ENCODE peak calls at places on chromosomes 3 and 15, in nine cellular contexts. L, K, J, X, E, Z, C, W and F are unnamed samples.

GRCh38 chr3:48411041-48411588 is 18.8 kb downstream of the PLXNB1 start:
- DNase-seq in L (no peak), K (no peak), J (no peak), X (no peak), E (no peak), Z (peak; percentile 32), C (no peak), W (no peak), F (no peak)

GRCh38 chr3:10764314-10765051 is 51.5 kb upstream of the SLC6A11 start:
- DNase-seq in L (no peak), K (no peak), J (no peak), X (peak; percentile 68), E (no peak), Z (peak; percentile 48), C (no peak), W (peak; percentile 30), F (no peak)

GRCh38 chr3:149016669-149017541 is 25.6 kb downstream of the GYG1 start:
- DNase-seq in L (no peak), K (no peak), J (peak; percentile 37), X (no peak), E (no peak), Z (no peak), C (no peak), W (no peak), F (no peak)

GRCh38 chr15:90376789-90377188 is 11.3 kb upstream of the IQGAP1 start:
- DNase-seq in L (peak; percentile 75), K (no peak), J (peak; percentile 72), X (no peak), E (no peak), Z (no peak), C (no peak), W (no peak), F (peak; percentile 59)

GRCh38 chr3:185846041-185846440 is 21.2 kb upstream of the IGF2BP2 start:
- DNase-seq in L (no peak), K (peak; percentile 24), J (no peak), X (no peak), E (no peak), Z (no peak), C (no peak), W (no peak), F (no peak)

GRCh38 chr3:42780892-42781700 is 8.0 kb upstream of the CCDC13 start:
- DNase-seq in L (peak; percentile 41), K (peak; percentile 79), J (peak; percentile 78), X (peak; percentile 78), E (peak; percentile 50), Z (no peak), C (no peak), W (peak; percentile 75), F (peak; percentile 63)

GRCh38 chr15:91867581-91868026 is 14.1 kb downstream of the SLCO3A1 start:
- DNase-seq in L (no peak), K (no peak), J (no peak), X (no peak), E (no peak), Z (peak; percentile 100), C (peak; percentile 73), W (no peak), F (no peak)

GRCh38 chr15:43859546-43859945 is 32.7 kb downstream of the WDR76 start:
- DNase-seq in L (no peak), K (no peak), J (no peak), X (no peak), E (no peak), Z (no peak), C (no peak), W (no peak), F (no peak)

GRCh38 chr3:139694542-139694941 is 16.8 kb upstream of the NMNAT3 start:
- DNase-seq in L (no peak), K (no peak), J (no peak), X (no peak), E (no peak), Z (no peak), C (no peak), W (no peak), F (no peak)

GRCh38 chr3:184275961-184276910 is at the start of gene ECE2:
- DNase-seq in L (no peak), K (no peak), J (no peak), X (no peak), E (no peak), Z (no peak), C (no peak), W (no peak), F (no peak)

GRCh38 chr3:59581000-59581399 is 531.2 kb upstream of the CFAP20DC start:
- DNase-seq in L (no peak), K (no peak), J (no peak), X (no peak), E (no peak), Z (no peak), C (no peak), W (no peak), F (peak; percentile 15)

GRCh38 chr15:88299502-88299901 is 43.0 kb upstream of the NTRK3 start:
- DNase-seq in L (no peak), K (no peak), J (no peak), X (peak; percentile 49), E (no peak), Z (no peak), C (no peak), W (no peak), F (no peak)

GRCh38 chr3:178482981-178483380 is 53.3 kb upstream of the KCNMB2 start:
- DNase-seq in L (no peak), K (no peak), J (no peak), X (no peak), E (no peak), Z (no peak), C (no peak), W (no peak), F (no peak)

DNA sequence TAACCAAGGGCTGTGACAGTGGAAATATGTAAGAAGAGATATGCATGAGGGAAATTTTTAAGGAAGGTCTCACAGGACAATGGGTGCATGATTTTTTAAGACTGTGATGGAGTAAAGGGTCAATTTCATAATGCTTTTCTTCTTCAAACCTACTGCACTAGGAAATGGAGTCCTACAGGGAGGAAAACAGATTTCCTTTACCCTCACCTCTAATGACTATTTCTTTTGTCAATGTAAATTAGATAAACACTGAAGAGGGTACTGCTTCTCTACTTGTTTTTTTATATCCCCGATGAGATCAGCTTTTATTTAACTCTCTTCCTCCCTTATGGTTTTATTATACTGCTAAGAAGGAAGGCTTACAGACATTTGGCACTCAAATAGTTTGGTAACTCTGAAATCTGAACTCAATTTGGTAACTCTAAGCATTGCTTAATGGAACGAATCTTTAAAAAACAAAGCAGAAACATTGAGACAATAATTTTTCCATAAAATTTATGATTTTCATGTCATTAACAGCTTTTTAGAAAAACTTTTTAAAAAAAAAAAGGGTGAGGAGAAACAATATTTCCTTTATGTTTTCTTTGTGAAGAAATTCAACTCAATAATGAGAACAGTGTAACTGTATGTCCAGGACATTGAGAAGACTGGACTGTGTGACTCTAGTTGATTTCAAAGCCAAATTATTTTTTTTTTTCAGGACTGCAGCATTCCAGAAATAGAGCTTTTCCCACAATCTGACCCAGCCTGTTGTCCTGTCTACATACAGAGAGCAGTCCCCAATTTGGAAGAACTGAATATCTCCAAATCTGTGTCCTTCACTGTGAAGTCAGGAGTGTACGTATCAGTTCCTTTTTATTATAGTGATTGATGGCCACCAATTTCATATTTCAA is 64.4 kb downstream of the CRYBG3 start:
- DNase-seq in L (no peak), K (no peak), J (peak; percentile 56), X (no peak), E (no peak), Z (no peak), C (no peak), W (no peak), F (no peak)
- H3K36me3 ChIP-seq in L (no peaks in the 10 kb centered on the region), K (peaks cover 23% of the 10 kb centered on the region), J (peaks cover 4% of the 10 kb centered on the region), X (no peaks in the 10 kb centered on the region), E (peaks cover 9% of the 10 kb centered on the region), Z (peaks cover 7% of the 10 kb centered on the region), C (peaks cover 56% of the 10 kb centered on the region), W (peaks cover 2% of the 10 kb centered on the region), F (peaks cover 2% of the 10 kb centered on the region)

DNA sequence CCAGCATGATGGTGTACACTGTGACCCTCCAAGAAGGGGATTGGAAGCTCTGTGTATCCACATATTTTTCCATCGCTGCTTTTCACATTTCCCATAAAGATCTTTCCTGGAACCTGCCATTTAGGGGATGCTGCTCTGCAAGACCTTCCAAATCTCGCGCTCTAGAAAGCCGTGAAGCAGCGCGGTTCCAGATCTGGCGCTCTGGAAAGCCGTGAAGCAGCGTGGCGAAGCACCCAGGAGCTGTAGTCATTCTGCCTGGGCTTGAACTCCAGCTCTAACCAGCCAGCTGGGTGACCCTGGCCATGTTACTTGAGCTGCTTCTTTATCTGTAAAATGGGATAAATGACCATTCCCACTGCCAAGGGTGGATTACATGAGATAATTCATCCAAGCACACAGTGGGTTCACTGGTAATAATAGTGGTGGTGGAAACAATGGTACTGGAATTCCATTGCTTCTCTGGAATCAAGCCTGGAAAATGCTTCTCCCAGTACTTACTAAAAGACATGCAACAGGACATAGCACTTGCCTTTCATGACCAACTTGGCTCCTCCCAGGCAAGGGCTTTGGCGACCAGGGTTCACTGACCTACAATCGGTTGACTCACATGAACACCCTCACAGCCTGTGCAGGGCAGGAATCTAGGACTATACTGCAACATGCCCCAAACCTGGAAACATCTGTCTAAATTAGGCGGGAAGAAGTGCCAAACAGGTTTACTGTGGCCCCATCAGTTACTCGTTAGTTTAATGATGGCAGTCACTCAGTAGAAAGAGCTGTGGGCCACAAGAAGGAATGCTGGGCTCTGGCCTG is 70.7 kb downstream of the XXYLT1 start:
- DNase-seq in L (no peak), K (no peak), J (no peak), X (no peak), E (no peak), Z (no peak), C (no peak), W (no peak), F (peak; percentile 48)
- H3K4me1 ChIP-seq in L (peaks cover 4% of the 10 kb centered on the region), K (peaks cover 23% of the 10 kb centered on the region), J (peaks cover 52% of the 10 kb centered on the region), X (peaks cover 21% of the 10 kb centered on the region), E (peaks cover 9% of the 10 kb centered on the region), Z (peaks cover 35% of the 10 kb centered on the region), C (peaks cover 29% of the 10 kb centered on the region), W (peaks cover 23% of the 10 kb centered on the region), F (no peaks in the 10 kb centered on the region)

DNA sequence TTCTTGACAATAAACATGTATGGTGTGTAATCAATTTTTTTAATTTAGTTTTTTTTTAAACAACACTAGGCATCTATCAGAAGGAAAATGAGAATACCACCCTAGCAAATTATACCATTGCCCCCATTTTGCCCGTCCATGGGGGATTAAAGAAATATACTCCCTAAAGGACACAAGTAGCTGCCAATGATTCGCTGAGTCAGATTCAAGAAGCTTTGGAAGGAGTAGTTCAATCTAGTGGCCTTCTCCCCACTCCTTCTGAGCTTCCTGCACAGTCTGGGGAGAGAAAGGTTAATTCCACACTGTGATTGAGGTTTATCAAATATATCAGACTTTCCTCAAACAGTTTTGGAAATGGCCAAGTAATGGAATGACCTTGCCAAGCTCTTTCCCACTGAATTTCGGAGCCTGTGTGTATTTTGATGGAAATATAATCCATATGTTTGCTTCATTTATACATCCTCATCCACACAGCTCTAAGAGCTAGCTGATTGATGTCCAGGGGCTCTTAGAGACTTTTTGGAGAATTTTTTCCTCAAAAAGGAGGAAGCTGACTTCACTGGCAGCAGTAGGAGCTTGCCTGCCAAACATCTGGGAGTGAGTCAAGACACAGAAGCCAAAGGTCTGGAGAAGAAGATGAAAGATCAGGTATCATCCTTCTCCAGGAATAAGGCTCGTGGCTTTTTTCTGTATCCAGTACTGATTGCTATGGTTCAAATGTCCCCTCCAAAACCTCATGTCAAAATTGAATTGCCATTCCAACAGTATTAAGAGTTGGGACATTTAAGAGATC is 478.5 kb upstream of the PROK2 start:
- DNase-seq in L (no peak), K (no peak), J (no peak), X (no peak), E (no peak), Z (no peak), C (no peak), W (no peak), F (no peak)
- H3K36me3 ChIP-seq in L (no peaks in the 10 kb centered on the region), K (no peaks in the 10 kb centered on the region), J (no peaks in the 10 kb centered on the region), X (no peaks in the 10 kb centered on the region), E (no peaks in the 10 kb centered on the region), Z (no peaks in the 10 kb centered on the region), C (no peaks in the 10 kb centered on the region), W (no peaks in the 10 kb centered on the region), F (no peaks in the 10 kb centered on the region)

GRCh38 chr15:25397110-25397509 is 41.7 kb downstream of the UBE3A start:
- DNase-seq in L (no peak), K (no peak), J (peak; percentile 75), X (no peak), E (no peak), Z (no peak), C (no peak), W (no peak), F (no peak)
- H3K4me1 ChIP-seq in L (no peaks in the 10 kb centered on the region), K (no peaks in the 10 kb centered on the region), J (peaks cover 23% of the 10 kb centered on the region), X (no peaks in the 10 kb centered on the region), E (peaks cover 6% of the 10 kb centered on the region), Z (peaks cover 13% of the 10 kb centered on the region), C (peaks cover 41% of the 10 kb centered on the region), W (no peaks in the 10 kb centered on the region), F (no peaks in the 10 kb centered on the region)